ENCODE peak calls at places on chromosome 15, in five cellular contexts. F is GM23338, C is fibroblast of mammary gland, D is fibroblast of pulmonary artery, G is body of pancreas. B is an unnamed sample.

GRCh38 chr15:50192926-50193595 is 11.1 kb downstream of the SLC27A2 start:
- DNase-seq in F (no peak), C (no peak), D (no peak), G (no peak), B (no peak)

GRCh38 chr15:42670441-42670840 is 66.5 kb downstream of the CDAN1 start:
- DNase-seq in F (no peak), C (no peak), D (no peak), G (no peak), B (no peak)

GRCh38 chr15:89085289-89085906 is 2.9 kb upstream of the ABHD2 start:
- DNase-seq in F (no peak), C (no peak), D (no peak), G (no peak), B (no peak)

GRCh38 chr15:48112242-48112641 is 8.5 kb upstream of the SLC24A5 start:
- DNase-seq in F (peak; percentile 82), C (peak; percentile 15), D (peak; percentile 39), G (peak; percentile 40), B (no peak)

GRCh38 chr15:78364233-78364632 is 24.1 kb downstream of the CRABP1 start:
- DNase-seq in F (no peak), C (peak; percentile 14), D (no peak), G (no peak), B (no peak)

GRCh38 chr15:34318277-34319079 is 19.1 kb downstream of the SLC12A6 start:
- DNase-seq in F (peak; percentile 76), C (peak; percentile 79), D (peak; percentile 73), G (peak; percentile 73), B (no peak)

GRCh38 chr15:62606376-62607164 is 436.0 kb upstream of the TPM1 start:
- DNase-seq in F (no peak), C (peak; percentile 100), D (peak; percentile 94), G (peak; percentile 35), B (no peak)

GRCh38 chr15:65580287-65580686 is 30.6 kb downstream of the INTS14 start:
- DNase-seq in F (no peak), C (peak; percentile 83), D (peak; percentile 45), G (no peak), B (no peak)

GRCh38 chr15:76904461-76905012 is 603 bp downstream of the SCAPER start:
- DNase-seq in F (peak; percentile 76), C (peak; percentile 27), D (no peak), G (peak; percentile 28), B (no peak)

GRCh38 chr15:47504624-47505256 is 212.6 kb upstream of the SEMA6D start:
- DNase-seq in F (no peak), C (no peak), D (no peak), G (peak; percentile 18), B (no peak)

GRCh38 chr15:65476942-65477341 is 40.5 kb downstream of the DPP8 start:
- DNase-seq in F (no peak), C (peak; percentile 89), D (peak; percentile 77), G (peak; percentile 2), B (no peak)

GRCh38 chr15:34729886-34730285 is 24.9 kb downstream of the GJD2 start:
- DNase-seq in F (no peak), C (no peak), D (no peak), G (no peak), B (no peak)

GRCh38 chr15:79172032-79172481 is 81.5 kb upstream of the RASGRF1 start:
- DNase-seq in F (peak; percentile 67), C (no peak), D (peak; percentile 9), G (peak; percentile 45), B (no peak)

GRCh38 chr15:74347757-74348250 is 19.6 kb downstream of the CYP11A1 start:
- DNase-seq in F (no peak), C (no peak), D (no peak), G (no peak), B (no peak)

GRCh38 chr15:38187646-38188313 is 64.9 kb upstream of the SPRED1 start:
- DNase-seq in F (no peak), C (no peak), D (no peak), G (no peak), B (no peak)

GRCh38 chr15:43886558-43886957 is 59.8 kb downstream of the WDR76 start:
- DNase-seq in F (no peak), C (no peak), D (no peak), G (no peak), B (no peak)

DNA sequence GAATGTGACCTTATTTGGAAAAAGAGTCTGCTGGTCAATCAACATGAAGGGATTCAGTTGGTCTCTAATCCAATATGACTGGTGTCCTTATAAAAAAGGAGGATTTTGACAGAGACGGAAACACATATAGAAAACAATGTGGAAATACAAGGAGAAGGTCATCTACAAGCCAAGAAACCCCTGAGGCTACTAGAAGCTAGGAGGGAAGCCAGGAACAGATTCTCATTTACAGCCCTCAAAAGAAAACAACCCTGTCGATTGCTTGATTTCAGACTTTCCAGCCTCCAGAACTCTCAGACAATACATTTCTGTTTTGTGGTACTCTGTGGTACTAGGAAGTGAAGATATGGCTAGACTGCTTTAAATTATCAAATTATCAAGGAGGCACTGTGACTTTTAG is 162.9 kb upstream of the IGF1R start:
- DNase-seq in F (no peak), C (no peak), D (no peak), G (no peak), B (no peak)
- H3K4me3 ChIP-seq in F (no peak overlapping the region), C (no peak overlapping the region), D (no peak overlapping the region), G (no peak overlapping the region), B (no peak overlapping the region)

GRCh38 chr15:40080847-40081246 is 27.8 kb downstream of the BMF start:
- DNase-seq in F (no peak), C (no peak), D (no peak), G (no peak), B (no peak)
- H3K4me3 ChIP-seq in F (no peak overlapping the region), C (no peak overlapping the region), D (peak overlapping the region; percentile 42), G (no peak overlapping the region), B (peak overlapping the region; percentile 68)

DNA sequence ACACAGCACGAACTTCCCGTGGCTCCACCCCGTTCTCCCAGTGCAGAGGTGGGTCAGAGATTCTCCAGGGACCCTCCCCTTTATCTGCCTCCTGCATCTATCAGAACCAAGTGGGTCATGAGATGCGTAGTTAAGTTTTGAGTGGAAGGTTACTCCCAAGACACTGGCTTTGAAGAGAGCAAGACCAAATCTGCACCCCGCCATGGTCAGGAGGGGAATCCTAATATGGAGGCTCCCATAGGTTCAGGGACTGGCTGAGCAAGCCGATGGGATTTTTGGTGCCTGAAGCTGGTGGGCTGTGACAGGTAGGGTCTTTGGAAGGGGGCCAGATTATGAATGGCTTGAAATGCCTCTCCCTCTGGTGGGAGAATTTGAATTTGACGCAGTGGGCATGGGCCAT is 207.0 kb upstream of the NR2E3 start:
- DNase-seq in F (no peak), C (no peak), D (no peak), G (no peak), B (no peak)
- H3K4me3 ChIP-seq in F (no peak overlapping the region), C (no peak overlapping the region), D (no peak overlapping the region), G (no peak overlapping the region), B (no peak overlapping the region)

DNA sequence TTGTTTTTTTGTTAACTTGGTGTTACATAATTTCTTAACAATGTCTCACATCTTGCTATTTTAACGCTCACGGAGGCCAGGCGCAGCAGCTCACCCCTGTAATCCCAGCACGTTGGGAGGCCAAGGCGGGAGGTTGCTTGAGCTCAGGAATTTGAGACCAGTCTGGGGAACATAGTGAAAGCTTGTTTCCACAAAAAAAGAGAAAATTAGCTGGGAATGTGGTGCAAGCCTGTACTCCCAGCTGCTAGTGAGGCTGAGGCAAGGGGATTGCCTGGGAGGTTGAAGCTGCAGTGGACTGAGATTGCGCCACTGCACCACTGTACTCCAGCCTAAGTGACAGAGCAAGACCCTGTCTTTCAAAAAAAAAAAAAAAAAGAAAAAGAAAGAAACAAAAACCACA is 36.9 kb downstream of the FMN1 start:
- DNase-seq in F (no peak), C (no peak), D (no peak), G (no peak), B (no peak)
- H3K4me3 ChIP-seq in F (no peak overlapping the region), C (no peak overlapping the region), D (no peak overlapping the region), G (no peak overlapping the region), B (no peak overlapping the region)

GRCh38 chr15:36612063-36612788 is 32.8 kb downstream of the CDIN1 start:
- DNase-seq in F (no peak), C (peak; percentile 91), D (peak; percentile 71), G (no peak), B (no peak)
- H3K4me3 ChIP-seq in F (no peak overlapping the region), C (no peak overlapping the region), D (no peak overlapping the region), G (no peak overlapping the region), B (no peak overlapping the region)

GRCh38 chr15:67033012-67033411 is 32.4 kb upstream of the SMAD3 start:
- DNase-seq in F (peak; percentile 62), C (no peak), D (no peak), G (no peak), B (no peak)
- H3K4me3 ChIP-seq in F (peak overlapping the region; percentile 52), C (no peak overlapping the region), D (no peak overlapping the region), G (no peak overlapping the region), B (peak overlapping the region; percentile 67)

GRCh38 chr15:96320703-96321421 is 9.6 kb upstream of the NR2F2 start:
- DNase-seq in F (no peak), C (no peak), D (no peak), G (peak; percentile 14), B (no peak)
- H3K4me3 ChIP-seq in F (peak overlapping the region; percentile 59), C (peak overlapping the region; percentile 40), D (no peak overlapping the region), G (peak overlapping the region; percentile 22), B (peak overlapping the region; percentile 76)

GRCh38 chr15:86650084-86650483 is 570.4 kb downstream of the AGBL1 start:
- DNase-seq in F (no peak), C (no peak), D (no peak), G (peak; percentile 38), B (no peak)

GRCh38 chr15:86649277-86649676 is 569.6 kb downstream of the AGBL1 start:
- DNase-seq in F (no peak), C (no peak), D (no peak), G (no peak), B (no peak)

GRCh38 chr15:86644319-86644718 is 564.6 kb downstream of the AGBL1 start:
- DNase-seq in F (no peak), C (no peak), D (no peak), G (no peak), B (no peak)

GRCh38 chr15:86647810-86648440 is 568.3 kb downstream of the AGBL1 start:
- DNase-seq in F (no peak), C (no peak), D (no peak), G (no peak), B (no peak)

GRCh38 chr15:86645861-86646393 is 566.3 kb downstream of the AGBL1 start:
- DNase-seq in F (peak; percentile 21), C (no peak), D (no peak), G (no peak), B (no peak)
- H3K4me3 ChIP-seq in F (no peak overlapping the region), C (no peak overlapping the region), D (no peak overlapping the region), G (no peak overlapping the region), B (no peak overlapping the region)

DNA sequence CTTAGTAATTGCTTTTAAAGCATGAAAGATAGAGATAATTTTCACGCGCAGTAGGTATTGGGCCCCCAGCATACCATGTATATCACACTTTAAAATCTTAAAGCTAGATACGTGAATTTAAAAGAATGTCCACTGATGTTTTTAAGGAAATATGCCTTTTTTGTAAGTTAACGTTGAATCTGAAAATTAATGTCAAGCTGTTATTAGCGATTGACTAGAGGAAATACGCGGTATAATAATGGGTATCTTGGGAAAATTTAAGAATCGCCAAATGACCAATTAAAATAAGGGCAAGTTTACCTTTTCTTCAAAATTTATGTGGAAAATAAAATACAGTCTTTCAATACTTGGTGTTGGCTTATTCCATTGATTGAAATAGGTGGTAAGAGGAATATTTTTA is 13.3 kb upstream of the CHD2 start:
- DNase-seq in F (no peak), C (no peak), D (no peak), G (no peak), B (no peak)
- H3K4me3 ChIP-seq in F (no peak overlapping the region), C (peak overlapping the region; percentile 27), D (peak overlapping the region; percentile 81), G (no peak overlapping the region), B (peak overlapping the region; percentile 96)

B was measured in thoracic aorta.